ENCODE peak calls at places on chromosomes 1 and 21, in seven cellular contexts. V is breast epithelium, P is ovary, G is tibial nerve, I is A549, N is esophagus squamous epithelium, L is transverse colon. R is an unnamed sample.

GRCh38 chr21:43322805-43323204 is 104.1 kb downstream of the SIK1 start:
- DNase-seq in G (no peak), I (no peak), L (no peak), V (no peak), P (no peak), N (no peak), R (no peak)

GRCh38 chr1:228457396-228458176 is 29.6 kb upstream of the RNF187 start:
- DNase-seq in P (peak; percentile 76), N (peak; percentile 89), I (peak; percentile 94), L (peak; percentile 86), G (peak; percentile 75), V (peak; percentile 92), R (peak; percentile 96)

GRCh38 chr1:204073837-204074273 is 940 bp downstream of the SOX13 start:
- DNase-seq in V (no peak), I (peak; percentile 36), P (peak; percentile 48), G (no peak), L (no peak), N (no peak), R (no peak)

GRCh38 chr1:118788372-118788955 is 199.7 kb downstream of the TBX15 start:
- DNase-seq in G (no peak), P (no peak), N (no peak), I (no peak), V (no peak), L (no peak), R (no peak)

GRCh38 chr1:18093193-18093592 is 14.4 kb upstream of the IGSF21 start:
- DNase-seq in G (no peak), V (no peak), P (no peak), N (no peak), L (no peak), I (no peak), R (no peak)

GRCh38 chr1:232459087-232459486 is 170.8 kb downstream of the SIPA1L2 start:
- DNase-seq in V (no peak), P (no peak), L (no peak), N (no peak), G (no peak), I (no peak), R (no peak)

GRCh38 chr1:59020151-59020997 is 236.5 kb upstream of the JUN start:
- DNase-seq in V (peak; percentile 24), N (no peak), L (peak; percentile 68), I (no peak), P (peak; percentile 63), G (no peak), R (peak; percentile 88)

GRCh38 chr1:101485712-101486111 is 248.9 kb downstream of the S1PR1 start:
- DNase-seq in V (no peak), P (no peak), I (no peak), N (no peak), L (no peak), G (no peak), R (no peak)

GRCh38 chr1:56505792-56506191 is 73.6 kb downstream of the PLPP3 start:
- DNase-seq in G (no peak), N (no peak), I (no peak), P (no peak), L (no peak), V (no peak), R (no peak)

GRCh38 chr1:177811461-177811860 is 158.4 kb downstream of the SEC16B start:
- DNase-seq in G (no peak), V (no peak), I (no peak), N (no peak), P (no peak), L (no peak), R (no peak)

GRCh38 chr1:22738522-22738921 is 27.9 kb downstream of the EPHB2 start:
- DNase-seq in V (no peak), G (no peak), P (no peak), L (no peak), N (no peak), I (peak; percentile 29), R (no peak)

GRCh38 chr1:111399792-111400610 is 27.5 kb downstream of the OVGP1 start:
- DNase-seq in V (peak; percentile 22), N (no peak), G (peak; percentile 36), P (peak; percentile 20), L (peak; percentile 38), I (peak; percentile 33), R (no peak)

GRCh38 chr1:160108888-160109662 is 6.5 kb upstream of the ATP1A2 start:
- DNase-seq in N (no peak), P (peak; percentile 50), I (peak; percentile 80), L (no peak), V (no peak), G (no peak), R (no peak)

GRCh38 chr1:1216770-1217620 is 3.0 kb upstream of the TNFRSF4 start:
- DNase-seq in G (no peak), I (no peak), N (no peak), L (no peak), V (no peak), P (no peak), R (no peak)

DNA sequence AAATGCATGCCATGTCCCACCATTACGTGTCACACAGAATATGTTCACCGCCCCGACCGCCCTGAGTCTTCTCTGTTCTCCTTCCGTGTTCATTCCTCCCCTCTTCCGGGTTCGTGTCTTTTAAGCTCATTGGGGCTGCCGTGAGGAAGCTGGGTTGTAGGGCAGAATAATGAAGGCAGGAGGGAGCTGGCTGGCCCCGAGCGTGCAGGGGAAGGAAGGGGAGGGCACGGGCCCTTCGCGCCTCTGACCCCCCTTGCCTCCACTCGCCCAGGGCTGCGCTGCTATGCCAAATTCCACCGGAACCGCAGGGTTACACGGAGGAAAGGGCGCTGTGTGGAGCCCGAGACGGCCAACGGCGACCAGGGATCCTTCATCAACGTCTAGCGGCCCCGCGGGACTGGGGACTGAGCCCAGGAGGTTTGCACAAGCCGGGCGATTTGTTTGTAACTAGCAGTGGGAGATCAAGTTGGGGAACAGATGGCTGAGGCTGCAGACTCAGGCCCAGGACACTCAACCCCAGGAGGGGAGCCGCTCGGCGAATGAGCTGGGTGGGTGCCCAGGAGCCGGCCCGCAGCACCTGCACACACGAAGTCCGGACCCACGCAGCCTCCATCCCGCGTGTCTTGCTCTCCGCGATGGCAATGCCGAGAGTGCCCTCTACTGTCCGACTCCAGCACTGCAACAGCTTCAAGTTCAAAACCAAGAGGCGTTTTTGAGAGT is 16.5 kb upstream of the AGTRAP start:
- DNase-seq in V (peak; percentile 70), G (peak; percentile 87), L (peak; percentile 88), I (peak; percentile 53), N (peak; percentile 37), P (peak; percentile 78), R (peak; percentile 77)
- H3K4me3 ChIP-seq in V (peak overlapping the region; percentile 69), G (peak overlapping the region; percentile 0), L (peak overlapping the region; percentile 24), I (peak overlapping the region; percentile 32), N (peak overlapping the region; percentile 48), P (peak overlapping the region; percentile 10), R (no peak overlapping the region)

GRCh38 chr1:19418503-19418971 is 66.8 kb downstream of the CAPZB start:
- DNase-seq in G (no peak), L (no peak), V (no peak), I (no peak), N (no peak), P (no peak), R (no peak)
- TF ChIP-seq CTCF in G (no peak), L (no peak), V (no peak), I (no peak), N (no peak), P (no peak), R (no peak)

GRCh38 chr1:172588296-172589291 is 55.6 kb downstream of the SUCO start:
- DNase-seq in V (no peak), N (no peak), P (no peak), I (peak; percentile 30), G (no peak), L (no peak), R (no peak)
- TF ChIP-seq POLR2A in V (no peak), N (no peak), P (no peak), I (no peak), G (no peak), L (no peak), R (no peak)

DNA sequence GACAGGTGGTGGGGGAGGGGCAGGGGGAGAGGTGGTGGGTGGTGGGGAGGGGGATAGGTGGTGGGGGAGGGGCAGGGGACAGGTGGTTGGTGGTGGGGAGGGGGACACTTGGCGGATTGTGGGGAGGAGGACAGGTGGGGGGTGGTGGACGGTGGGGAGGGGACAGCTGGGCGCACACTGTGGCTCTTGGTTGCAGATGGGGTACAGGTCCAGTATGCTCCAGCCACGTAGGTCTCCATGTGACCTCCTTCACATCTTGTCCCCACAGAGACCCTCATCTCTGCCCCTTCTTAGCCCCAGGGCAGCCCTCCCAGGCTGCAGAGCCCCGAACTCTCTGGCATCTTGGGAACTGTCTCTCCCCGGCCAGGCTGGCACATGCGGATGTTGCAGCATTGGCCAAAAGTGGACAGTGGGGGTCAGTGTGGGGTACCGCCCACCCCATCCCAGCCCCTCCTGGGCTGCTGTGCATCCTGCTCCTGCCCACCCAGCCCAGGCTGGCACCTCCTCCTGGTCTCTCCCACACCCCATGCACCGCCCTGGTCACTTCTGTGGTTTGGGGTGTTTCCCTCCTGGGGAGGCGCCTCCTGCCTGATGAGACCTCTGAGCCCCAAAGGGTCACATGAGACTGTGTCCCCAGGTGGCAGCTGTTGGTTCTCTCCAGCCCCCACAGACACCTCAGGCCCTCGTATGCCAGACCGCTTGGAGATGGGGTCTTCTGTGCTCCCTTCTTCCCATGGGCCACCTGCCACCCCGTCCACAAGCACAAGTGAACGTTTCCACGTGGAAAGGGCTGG is 7.6 kb upstream of the SLC19A1 start:
- DNase-seq in V (no peak), L (no peak), I (no peak), G (no peak), P (no peak), N (no peak), R (peak; percentile 65)
- H3K4me3 ChIP-seq in V (no peak overlapping the region), L (no peak overlapping the region), I (no peak overlapping the region), G (no peak overlapping the region), P (no peak overlapping the region), N (no peak overlapping the region), R (no peak overlapping the region)

GRCh38 chr21:25791321-25791720 is 56.5 kb downstream of the GABPA start:
- DNase-seq in V (no peak), I (peak; percentile 10), N (no peak), P (no peak), G (no peak), L (no peak), R (no peak)
- TF ChIP-seq CTCF in V (no peak), I (no peak), N (no peak), P (no peak), G (no peak), L (no peak), R (no peak)

GRCh38 chr21:35448876-35449599 is 399.9 kb upstream of the RUNX1 start:
- DNase-seq in N (no peak), V (no peak), I (no peak), G (no peak), P (no peak), L (no peak), R (no peak)
- TF ChIP-seq POLR2A in N (no peak), V (no peak), I (no peak), G (no peak), P (no peak), L (no peak), R (no peak)

GRCh38 chr1:180908084-180908765 is 4.5 kb upstream of the KIAA1614 start:
- DNase-seq in P (no peak), I (no peak), L (no peak), G (no peak), V (no peak), N (no peak), R (no peak)
- H3K4me3 ChIP-seq in P (no peak overlapping the region), I (no peak overlapping the region), L (no peak overlapping the region), G (no peak overlapping the region), V (no peak overlapping the region), N (no peak overlapping the region), R (no peak overlapping the region)